ENCODE peak calls at places on chromosomes 16 and 17, in seven cellular contexts. F is substantia nigra; L is activated naive CD4-positive, alpha-beta T cell treated with anti-CD3 and anti-CD28 coated beads, Interleukin-2, amount 50 U/mL, for 72 hours; C is KBM-7; P is AG10803; M is CD4-positive, CD25-positive, alpha-beta regulatory T cell; K is G401. J is an unnamed sample.

GRCh38 chr17:20234266-20234665 is 225.1 kb downstream of the SPECC1 start:
- DNase-seq in F (no peak), L (peak; percentile 67), C (no peak), P (no peak), M (peak; percentile 45), K (no peak), J (peak; percentile 98)

GRCh38 chr17:65228734-65229390 is 91.7 kb downstream of the RGS9 start:
- DNase-seq in F (no peak), L (peak; percentile 46), C (peak; percentile 96), P (peak; percentile 39), M (peak; percentile 39), K (no peak), J (peak; percentile 35)

GRCh38 chr17:81829858-81830257 is 3.2 kb downstream of the MCRIP1 start:
- DNase-seq in F (no peak), L (no peak), C (no peak), P (no peak), M (no peak), K (no peak), J (no peak)

GRCh38 chr16:28136751-28137434 is 73.4 kb upstream of the GSG1L start:
- DNase-seq in F (peak; percentile 80), L (no peak), C (no peak), P (no peak), M (peak; percentile 59), K (peak; percentile 42), J (peak; percentile 27)

GRCh38 chr16:9105189-9105588 is 13.7 kb downstream of the HAPSTR1 start:
- DNase-seq in F (no peak), L (no peak), C (no peak), P (peak; percentile 41), M (no peak), K (no peak), J (no peak)

GRCh38 chr16:11977206-11978041 is 890 bp downstream of the SNX29 start:
- DNase-seq in F (no peak), L (peak; percentile 9), C (no peak), P (peak; percentile 88), M (no peak), K (peak; percentile 58), J (no peak)

GRCh38 chr17:72706396-72706981 is 386.0 kb downstream of the SLC39A11 start:
- DNase-seq in F (no peak), L (no peak), C (no peak), P (no peak), M (no peak), K (no peak), J (no peak)

GRCh38 chr17:82317394-82318168 is at the start of gene CD7:
- DNase-seq in F (no peak), L (peak; percentile 71), C (no peak), P (no peak), M (peak; percentile 72), K (no peak), J (peak; percentile 55)

GRCh38 chr16:19363741-19364140 is 53.9 kb upstream of the TMC5 start:
- DNase-seq in F (peak; percentile 9), L (no peak), C (no peak), P (no peak), M (no peak), K (peak; percentile 3), J (no peak)

GRCh38 chr16:11989238-11990160 is 13.0 kb downstream of the SNX29 start:
- DNase-seq in F (peak; percentile 84), L (no peak), C (no peak), P (no peak), M (no peak), K (no peak), J (no peak)

GRCh38 chr16:30657866-30658730 is at the start of gene FBRS:
- DNase-seq in F (peak; percentile 100), L (peak; percentile 99), C (peak; percentile 100), P (peak; percentile 100), M (peak; percentile 100), K (peak; percentile 100), J (peak; percentile 100)

GRCh38 chr16:25905810-25906209 is 214.1 kb downstream of the HS3ST4 start:
- DNase-seq in F (no peak), L (no peak), C (no peak), P (no peak), M (no peak), K (no peak), J (no peak)

GRCh38 chr16:70438325-70438982 is 446 bp downstream of the ST3GAL2 start:
- DNase-seq in F (no peak), L (no peak), C (no peak), P (no peak), M (no peak), K (no peak), J (no peak)

GRCh38 chr16:89114159-89114981 is 20.7 kb downstream of the ACSF3 start:
- DNase-seq in F (no peak), L (no peak), C (no peak), P (peak; percentile 38), M (no peak), K (no peak), J (no peak)

GRCh38 chr17:34173221-34173620 is 81.9 kb upstream of the CCL2 start:
- DNase-seq in F (no peak), L (no peak), C (no peak), P (peak; percentile 52), M (no peak), K (no peak), J (no peak)

GRCh38 chr16:89426736-89427525 is 63.4 kb downstream of the ANKRD11 start:
- DNase-seq in F (no peak), L (no peak), C (no peak), P (no peak), M (no peak), K (no peak), J (no peak)

GRCh38 chr16:52069866-52070265 is 477.1 kb downstream of the TOX3 start:
- DNase-seq in F (peak; percentile 33), L (no peak), C (peak; percentile 15), P (peak; percentile 26), M (no peak), K (peak; percentile 6), J (no peak)

GRCh38 chr16:50534091-50534490 is 14.1 kb upstream of the NKD1 start:
- DNase-seq in F (no peak), L (no peak), C (no peak), P (no peak), M (no peak), K (no peak), J (no peak)

GRCh38 chr17:54307326-54307725 is 484.6 kb downstream of the KIF2B start:
- DNase-seq in F (no peak), L (no peak), C (no peak), P (no peak), M (no peak), K (no peak), J (no peak)

GRCh38 chr17:80119271-80119791 is 17.9 kb downstream of the GAA start:
- DNase-seq in F (no peak), L (no peak), C (no peak), P (no peak), M (no peak), K (no peak), J (no peak)

GRCh38 chr16:62077998-62078397 is 41.8 kb upstream of the CDH8 start:
- DNase-seq in F (peak; percentile 25), L (no peak), C (peak; percentile 6), P (peak; percentile 1), M (no peak), K (no peak), J (no peak)

GRCh38 chr16:84040823-84041391 is 1.7 kb downstream of the SLC38A8 start:
- DNase-seq in F (peak; percentile 18), L (no peak), C (no peak), P (peak; percentile 91), M (no peak), K (peak; percentile 33), J (no peak)

GRCh38 chr17:57372156-57372555 is 115.8 kb downstream of the MSI2 start:
- DNase-seq in F (no peak), L (no peak), C (no peak), P (peak; percentile 28), M (no peak), K (no peak), J (no peak)

GRCh38 chr16:12874135-12874534 is 27.3 kb upstream of the SHISA9 start:
- DNase-seq in F (no peak), L (no peak), C (no peak), P (peak; percentile 78), M (no peak), K (no peak), J (no peak)

GRCh38 chr17:70629902-70630301 is 460.6 kb downstream of the KCNJ2 start:
- DNase-seq in F (no peak), L (no peak), C (no peak), P (no peak), M (no peak), K (no peak), J (no peak)

GRCh38 chr17:6843241-6843890 is 11.8 kb upstream of the TEKT1 start:
- DNase-seq in F (peak; percentile 5), L (no peak), C (peak; percentile 54), P (peak; percentile 56), M (peak; percentile 42), K (peak; percentile 50), J (peak; percentile 61)

J was measured in T-helper 2 cell.